ENCODE peak calls at places on chromosomes 16 and 17, in eight cellular contexts. C, A, E, H, U, M, Q and F are unnamed samples.

GRCh38 chr17:497587-498034 is 145.0 kb upstream of the RPH3AL start:
- DNase-seq in M (no peak), H (no peak), Q (no peak), C (no peak), E (no peak), A (no peak), U (no peak), F (no peak)

GRCh38 chr16:57186630-57187507 is 740 bp downstream of the RSPRY1 start:
- DNase-seq in E (no peak), A (peak; percentile 14), M (peak; percentile 36), Q (no peak), C (no peak), H (peak; percentile 60), U (peak; percentile 6), F (no peak)

GRCh38 chr16:70472786-70473433 is 18.5 kb downstream of the FCSK start:
- DNase-seq in U (no peak), E (no peak), C (no peak), Q (no peak), H (no peak), A (no peak), M (no peak), F (no peak)

GRCh38 chr16:66270333-66270927 is 96.1 kb upstream of the CDH5 start:
- DNase-seq in U (peak; percentile 70), M (peak; percentile 81), E (peak; percentile 96), H (peak; percentile 68), Q (peak; percentile 69), A (peak; percentile 70), C (peak; percentile 87), F (peak; percentile 42)

GRCh38 chr16:22641030-22641671 is 130.5 kb downstream of the NPIPB5 start:
- DNase-seq in Q (no peak), A (peak; percentile 51), M (peak; percentile 64), C (no peak), H (no peak), E (no peak), U (peak; percentile 65), F (no peak)

GRCh38 chr17:48491527-48492273 is 39.1 kb downstream of the HOXB1 start:
- DNase-seq in M (no peak), C (no peak), E (no peak), Q (no peak), H (no peak), A (no peak), U (no peak), F (no peak)

GRCh38 chr16:20850981-20851380 is 44.7 kb downstream of the REXO5 start:
- DNase-seq in M (no peak), H (no peak), C (no peak), A (no peak), E (no peak), Q (no peak), U (no peak), F (no peak)

GRCh38 chr17:17091856-17092756 is 49.8 kb downstream of the MPRIP start:
- DNase-seq in Q (no peak), U (no peak), E (no peak), C (peak; percentile 30), H (no peak), M (no peak), A (no peak), F (no peak)

GRCh38 chr16:11736903-11737302 is 5.8 kb downstream of the TXNDC11 start:
- DNase-seq in C (no peak), M (no peak), E (no peak), A (peak; percentile 23), Q (no peak), H (no peak), U (no peak), F (no peak)

GRCh38 chr16:89811321-89811720 is 5.1 kb downstream of the FANCA start:
- DNase-seq in Q (no peak), H (no peak), U (no peak), A (peak; percentile 81), C (no peak), E (peak; percentile 16), M (no peak), F (no peak)

GRCh38 chr17:68289936-68290267 is 1.0 kb downstream of the SLC16A6 start:
- DNase-seq in U (no peak), E (no peak), H (no peak), M (no peak), C (no peak), A (no peak), Q (no peak), F (no peak)

GRCh38 chr16:23423496-23424049 is 29.4 kb downstream of the COG7 start:
- DNase-seq in M (peak; percentile 49), Q (no peak), U (no peak), H (peak; percentile 85), C (peak; percentile 65), A (no peak), E (no peak), F (no peak)

GRCh38 chr16:86549076-86549892 is 5.8 kb downstream of the MTHFSD start:
- DNase-seq in M (no peak), Q (no peak), C (no peak), A (no peak), H (peak; percentile 30), E (peak; percentile 24), U (no peak), F (no peak)

GRCh38 chr16:53664724-53665345 is 38.8 kb downstream of the RPGRIP1L start:
- DNase-seq in C (no peak), U (no peak), H (no peak), E (no peak), A (no peak), M (no peak), Q (no peak), F (no peak)

GRCh38 chr16:55391760-55392375 is 67.9 kb downstream of the IRX6 start:
- DNase-seq in A (no peak), E (no peak), C (no peak), U (no peak), H (no peak), M (peak; percentile 28), Q (no peak), F (no peak)

GRCh38 chr17:66272699-66273390 is 29.6 kb upstream of the PRKCA start:
- DNase-seq in A (no peak), C (no peak), U (no peak), Q (no peak), E (no peak), M (no peak), H (no peak), F (no peak)

GRCh38 chr17:76382305-76382802 is 2.1 kb upstream of the SPHK1 start:
- DNase-seq in Q (no peak), A (no peak), U (no peak), H (no peak), M (peak; percentile 64), E (peak; percentile 85), C (no peak), F (no peak)

GRCh38 chr16:30351586-30352419 is 3.3 kb downstream of the CD2BP2 start:
- DNase-seq in C (peak; percentile 84), H (peak; percentile 67), M (no peak), E (no peak), A (no peak), Q (no peak), U (no peak), F (no peak)

GRCh38 chr17:75130632-75131277 is 787 bp downstream of the NT5C start:
- DNase-seq in M (peak; percentile 82), C (peak; percentile 76), E (no peak), U (no peak), A (no peak), H (peak; percentile 76), Q (peak; percentile 66), F (no peak)

GRCh38 chr16:31136287-31136662 is 748 bp upstream of the PRSS8 start:
- DNase-seq in M (no peak), C (no peak), E (peak; percentile 37), U (no peak), H (no peak), Q (no peak), A (no peak), F (no peak)

GRCh38 chr17:4822835-4823234 is 10.3 kb upstream of the MINK1 start:
- DNase-seq in M (no peak), U (no peak), Q (no peak), A (no peak), H (no peak), C (no peak), E (no peak), F (no peak)

GRCh38 chr16:11613381-11614303 is 26.9 kb upstream of the LITAF start:
- DNase-seq in M (no peak), H (peak; percentile 89), Q (no peak), A (no peak), E (peak; percentile 92), U (no peak), C (peak; percentile 84), F (no peak)

GRCh38 chr16:35560637-35560984 is 2101.2 kb downstream of the TP53TG3F start:
- DNase-seq in U (no peak), Q (no peak), E (no peak), H (no peak), C (no peak), M (no peak), A (no peak), F (no peak)
- H3K9me3 ChIP-seq in U (no peaks in the 10 kb centered on the region), Q (peaks cover 3% of the 10 kb centered on the region), E (peaks cover 14% of the 10 kb centered on the region), H (no peaks in the 10 kb centered on the region), C (no peaks in the 10 kb centered on the region), M (no peaks in the 10 kb centered on the region), A (no peaks in the 10 kb centered on the region), F (no peaks in the 10 kb centered on the region)

DNA sequence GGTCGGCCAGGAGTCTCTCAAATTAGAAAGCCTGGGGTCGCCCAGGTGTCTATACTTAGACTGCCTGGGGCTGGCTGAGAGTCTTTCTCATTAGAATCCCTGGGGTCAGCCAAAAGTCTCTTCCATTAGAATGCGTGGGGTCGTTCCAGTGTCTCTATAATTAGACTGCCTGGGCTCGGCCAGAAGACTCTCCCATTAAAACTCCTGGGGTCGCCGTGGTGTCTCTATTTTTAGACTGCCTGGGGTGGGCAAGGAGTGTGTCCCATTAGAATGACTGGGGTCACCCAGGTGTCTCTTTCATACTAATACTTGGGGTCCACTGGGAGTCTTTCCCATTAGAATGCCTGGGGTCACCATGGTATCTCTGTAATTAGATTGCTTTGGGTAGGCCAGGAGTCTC is 2227.7 kb downstream of the TP53TG3F start:
- DNase-seq in E (no peak), M (no peak), H (no peak), Q (no peak), C (no peak), A (no peak), U (no peak), F (no peak)
- H3K9me3 ChIP-seq in E (peaks cover 91% of the 10 kb centered on the region), M (peaks cover 2% of the 10 kb centered on the region), H (no peaks in the 10 kb centered on the region), Q (peaks cover 7% of the 10 kb centered on the region), C (peaks cover 5% of the 10 kb centered on the region), A (no peaks in the 10 kb centered on the region), U (no peaks in the 10 kb centered on the region), F (peaks cover 5% of the 10 kb centered on the region)

DNA sequence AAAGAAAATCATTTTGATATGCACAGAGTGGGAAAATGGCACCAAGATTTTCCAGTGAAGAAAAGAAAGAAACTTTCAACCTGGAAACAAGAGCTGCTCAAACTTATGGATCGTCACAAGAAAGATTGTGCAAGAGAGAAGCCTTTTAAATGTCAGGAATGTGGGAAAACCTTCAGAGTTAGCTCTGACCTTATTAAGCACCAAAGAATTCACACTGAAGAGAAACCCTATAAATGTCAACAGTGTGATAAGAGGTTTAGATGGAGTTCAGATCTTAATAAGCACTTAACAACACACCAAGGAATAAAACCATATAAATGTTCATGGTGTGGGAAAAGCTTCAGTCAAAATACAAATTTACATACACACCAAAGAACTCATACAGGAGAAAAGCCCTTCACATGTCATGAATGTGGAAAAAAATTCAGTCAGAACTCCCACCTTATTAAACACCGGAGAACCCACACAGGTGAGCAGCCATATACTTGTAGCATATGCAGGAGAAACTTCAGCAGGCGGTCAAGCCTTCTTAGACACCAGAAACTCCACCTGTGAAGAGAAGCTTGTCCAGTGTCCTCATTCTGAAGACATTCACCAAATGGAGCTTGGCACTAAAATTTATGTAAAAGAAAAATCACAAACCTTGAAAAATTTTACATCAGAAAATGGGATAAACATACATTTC is 12.2 kb downstream of the ZNF75A start:
- DNase-seq in H (no peak), A (no peak), U (peak; percentile 15), C (no peak), Q (no peak), E (no peak), M (no peak), F (no peak)
- H3K9me3 ChIP-seq in H (peaks cover 26% of the 10 kb centered on the region), A (peaks cover 8% of the 10 kb centered on the region), U (peaks cover 80% of the 10 kb centered on the region), C (peaks cover 86% of the 10 kb centered on the region), Q (peaks cover 64% of the 10 kb centered on the region), E (peaks cover 100% of the 10 kb centered on the region), M (peaks cover 25% of the 10 kb centered on the region), F (peaks cover 54% of the 10 kb centered on the region)

GRCh38 chr16:48586083-48586482 is 23.9 kb downstream of the N4BP1 start:
- DNase-seq in A (no peak), H (no peak), E (no peak), M (no peak), C (no peak), Q (no peak), U (no peak), F (no peak)
- H3K9me3 ChIP-seq in A (no peaks in the 10 kb centered on the region), H (no peaks in the 10 kb centered on the region), E (peaks cover 6% of the 10 kb centered on the region), M (peaks cover 2% of the 10 kb centered on the region), C (no peaks in the 10 kb centered on the region), Q (no peaks in the 10 kb centered on the region), U (peaks cover 37% of the 10 kb centered on the region), F (no peaks in the 10 kb centered on the region)